ENCODE peak calls at places on chromosomes 4 and X, in nine cellular contexts. G is sigmoid colon, H is GM23338, F is GM12865, C is cardiac muscle cell, I is bronchial epithelial cell, A is AG04450, O is cardiac fibroblast, R is lower lobe of right lung. W is an unnamed sample.

GRCh38 chr4:58936436-58936835 is 1826.3 kb upstream of the IGFBP7 start:
- DNase-seq in G (no peak), H (no peak), F (no peak), C (no peak), I (peak; percentile 0), A (no peak), O (no peak), R (no peak), W (no peak)

GRCh38 chr4:38503689-38504395 is 160.2 kb upstream of the KLF3 start:
- DNase-seq in G (no peak), H (no peak), F (peak; percentile 87), C (no peak), I (no peak), A (no peak), O (no peak), R (no peak), W (no peak)

GRCh38 chr4:1204828-1205591 is 32.6 kb upstream of the SPON2 start:
- DNase-seq in G (peak; percentile 64), H (peak; percentile 0), F (no peak), C (no peak), I (no peak), A (no peak), O (no peak), R (peak; percentile 55), W (no peak)

GRCh38 chrX:102345916-102346315 is 93.9 kb downstream of the NXF2B start:
- DNase-seq in G (peak; percentile 75), H (peak; percentile 75), F (peak; percentile 41), C (peak; percentile 39), I (peak; percentile 15), A (no peak), O (peak; percentile 44), R (peak; percentile 41), W (peak; percentile 13)

GRCh38 chr4:27094785-27095184 is 234.1 kb downstream of the STIM2 start:
- DNase-seq in G (no peak), H (no peak), F (no peak), C (no peak), I (no peak), A (no peak), O (no peak), R (no peak), W (peak; percentile 13)

GRCh38 chrX:2566044-2566443 is 65.3 kb upstream of the DHRSX start:
- DNase-seq in G (no peak), H (no peak), F (no peak), C (no peak), I (no peak), A (no peak), O (no peak), R (no peak), W (no peak)

GRCh38 chr4:4591071-4591470 is 49.2 kb upstream of the STX18 start:
- DNase-seq in G (no peak), H (no peak), F (no peak), C (no peak), I (no peak), A (no peak), O (no peak), R (no peak), W (no peak)

GRCh38 chr4:152045781-152046571 is 285.2 kb upstream of the GATB start:
- DNase-seq in G (no peak), H (peak; percentile 96), F (no peak), C (peak; percentile 20), I (peak; percentile 54), A (no peak), O (peak; percentile 14), R (peak; percentile 69), W (no peak)

GRCh38 chrX:40247382-40247781 is 149.6 kb upstream of the BCOR start:
- DNase-seq in G (no peak), H (no peak), F (no peak), C (no peak), I (no peak), A (no peak), O (no peak), R (no peak), W (no peak)

GRCh38 chrX:73977542-73978169 is 326.3 kb upstream of the ZCCHC13 start:
- DNase-seq in G (no peak), H (peak; percentile 23), F (peak; percentile 68), C (no peak), I (no peak), A (no peak), O (no peak), R (no peak), W (no peak)

GRCh38 chr4:154566639-154567204 is 3.9 kb downstream of the FGB start:
- DNase-seq in G (no peak), H (no peak), F (no peak), C (no peak), I (peak; percentile 37), A (no peak), O (no peak), R (no peak), W (no peak)

GRCh38 chrX:41481264-41482109 is 34.3 kb downstream of the NYX start:
- DNase-seq in G (no peak), H (peak; percentile 67), F (peak; percentile 49), C (no peak), I (peak; percentile 8), A (no peak), O (peak; percentile 13), R (no peak), W (no peak)

GRCh38 chr4:156941940-156942548 is 29.6 kb downstream of the PDGFC start:
- DNase-seq in G (peak; percentile 84), H (peak; percentile 78), F (no peak), C (peak; percentile 88), I (peak; percentile 94), A (peak; percentile 92), O (peak; percentile 81), R (peak; percentile 64), W (peak; percentile 83)

GRCh38 chr4:121863787-121864186 is 6.5 kb downstream of the BBS7 start:
- DNase-seq in G (no peak), H (peak; percentile 50), F (no peak), C (no peak), I (no peak), A (no peak), O (no peak), R (no peak), W (no peak)

GRCh38 chrX:40449396-40449795 is 131.4 kb upstream of the ATP6AP2 start:
- DNase-seq in G (no peak), H (no peak), F (no peak), C (no peak), I (peak; percentile 80), A (no peak), O (no peak), R (no peak), W (no peak)

GRCh38 chr4:26860922-26861433 is 337 bp downstream of the STIM2 start:
- DNase-seq in G (peak; percentile 79), H (peak; percentile 54), F (peak; percentile 79), C (peak; percentile 72), I (no peak), A (no peak), O (peak; percentile 67), R (peak; percentile 78), W (no peak)

DNA sequence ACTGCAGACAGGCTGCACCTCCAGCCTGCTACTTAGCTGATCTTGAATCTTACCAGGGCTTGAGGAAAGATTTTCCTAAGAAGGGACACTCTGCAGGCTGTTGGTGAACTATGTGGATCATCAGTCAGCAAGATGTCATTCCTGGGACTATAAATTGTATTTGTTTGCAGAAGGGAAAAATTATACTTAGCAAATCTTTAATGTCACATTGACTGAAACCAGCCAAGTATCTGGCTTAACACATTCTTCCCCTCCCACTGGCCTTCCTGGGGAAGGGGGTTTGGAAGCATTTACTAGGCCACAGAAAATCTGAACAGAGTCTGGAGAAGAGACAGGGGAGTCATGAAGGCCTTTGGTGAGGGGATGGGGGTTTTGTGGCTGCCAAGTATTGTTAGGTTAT is 156.7 kb upstream of the EOLA2 start:
- DNase-seq in G (no peak), H (no peak), F (no peak), C (no peak), I (no peak), A (no peak), O (peak; percentile 8), R (no peak), W (no peak)
- H3K4me3 ChIP-seq in G (no peak overlapping the region), H (no peak overlapping the region), F (no peak overlapping the region), C (no peak overlapping the region), I (no peak overlapping the region), A (no peak overlapping the region), O (no peak overlapping the region), R (no peak overlapping the region), W (no peak overlapping the region)

GRCh38 chr4:168598191-168598590 is 101.3 kb downstream of the PALLD start:
- DNase-seq in G (no peak), H (no peak), F (no peak), C (peak; percentile 65), I (peak; percentile 55), A (no peak), O (peak; percentile 75), R (no peak), W (no peak)
- TF ChIP-seq CTCF in G (no peak), H (no peak), F (no peak), C (no peak), I (no peak), A (no peak), O (no peak), R (no peak), W (no peak)

GRCh38 chr4:109972786-109973528 is 60.3 kb downstream of the EGF start:
- DNase-seq in G (no peak), H (peak; percentile 50), F (no peak), C (no peak), I (no peak), A (no peak), O (no peak), R (no peak), W (no peak)
- H3K4me3 ChIP-seq in G (no peak overlapping the region), H (peak overlapping the region; percentile 26), F (no peak overlapping the region), C (no peak overlapping the region), I (no peak overlapping the region), A (no peak overlapping the region), O (no peak overlapping the region), R (no peak overlapping the region), W (no peak overlapping the region)

GRCh38 chr4:25161599-25161960 is 1.3 kb upstream of the SEPSECS start:
- DNase-seq in G (no peak), H (no peak), F (no peak), C (no peak), I (peak; percentile 55), A (no peak), O (no peak), R (no peak), W (no peak)

GRCh38 chr4:25160714-25161598 is 707 bp upstream of the SEPSECS start:
- DNase-seq in G (no peak), H (no peak), F (no peak), C (no peak), I (peak; percentile 20), A (no peak), O (no peak), R (no peak), W (no peak)

GRCh38 chr4:25163216-25163615 is 3.0 kb upstream of the SEPSECS start:
- DNase-seq in G (no peak), H (no peak), F (no peak), C (no peak), I (no peak), A (no peak), O (no peak), R (no peak), W (no peak)

GRCh38 chr4:25159837-25160713 is at the start of gene SEPSECS:
- DNase-seq in G (peak; percentile 99), H (peak; percentile 95), F (peak; percentile 98), C (peak; percentile 98), I (peak; percentile 95), A (peak; percentile 94), O (peak; percentile 99), R (peak; percentile 99), W (peak; percentile 95)

DNA sequence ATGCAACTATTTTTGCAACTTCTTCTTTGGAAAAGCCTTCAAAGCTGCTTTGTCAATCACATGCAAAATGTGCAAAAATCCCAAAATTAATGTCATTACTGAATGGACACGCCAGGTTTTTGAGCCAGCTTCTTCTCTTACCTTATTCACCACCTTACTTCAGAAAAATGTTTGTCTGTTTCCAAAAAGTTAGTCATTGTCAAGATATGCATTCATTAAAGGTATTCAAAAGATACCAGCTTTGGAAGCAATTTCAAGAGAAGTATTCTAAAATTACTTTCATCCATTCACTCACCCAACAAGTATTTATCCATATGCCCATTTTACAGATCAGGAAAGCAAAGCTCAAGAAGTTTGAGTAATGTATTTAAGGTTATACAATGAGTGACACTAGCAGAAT is 2.3 kb upstream of the SEPSECS start:
- DNase-seq in G (no peak), H (no peak), F (no peak), C (no peak), I (peak; percentile 8), A (no peak), O (no peak), R (no peak), W (no peak)
- TF ChIP-seq CTCF in G (no peak), H (no peak), F (no peak), C (no peak), I (no peak), A (no peak), O (no peak), R (no peak), W (no peak)